ENCODE peak calls at places on chromosomes 3 and 15, in eight cellular contexts. M, C, P, A, F, W, Q and H are unnamed samples.

GRCh38 chr15:81281925-81282895 is 41.7 kb downstream of the STARD5 start:
- DNase-seq in A (peak; percentile 5), W (no peak), P (no peak), F (no peak), Q (no peak), C (no peak), M (no peak), H (no peak)

GRCh38 chr3:71210257-71211002 is 373.1 kb downstream of the FOXP1 start:
- DNase-seq in C (no peak), Q (peak; percentile 63), P (no peak), M (no peak), F (peak; percentile 16), W (no peak), A (no peak), H (peak; percentile 53)

GRCh38 chr3:36058404-36059035 is 321.8 kb upstream of the STAC start:
- DNase-seq in A (peak; percentile 51), W (no peak), C (no peak), F (no peak), M (no peak), Q (no peak), P (no peak), H (no peak)

GRCh38 chr3:161395613-161396012 is 24.3 kb upstream of the SPTSSB start:
- DNase-seq in C (no peak), P (no peak), F (no peak), W (no peak), Q (no peak), M (no peak), A (no peak), H (no peak)

GRCh38 chr3:157127831-157128767 is 31.8 kb downstream of the CCNL1 start:
- DNase-seq in W (no peak), F (peak; percentile 91), P (peak; percentile 27), M (no peak), Q (peak; percentile 62), A (peak; percentile 32), C (no peak), H (peak; percentile 79)

GRCh38 chr15:92683511-92683834 is 27.9 kb upstream of the FAM174B start:
- DNase-seq in Q (peak; percentile 22), P (no peak), C (no peak), M (peak; percentile 69), W (no peak), F (peak; percentile 62), A (peak; percentile 52), H (no peak)

GRCh38 chr3:188470508-188471130 is 316.7 kb downstream of the LPP start:
- DNase-seq in P (no peak), A (no peak), Q (no peak), C (no peak), W (no peak), M (no peak), F (no peak), H (no peak)

GRCh38 chr15:77002436-77002835 is 7.5 kb downstream of the PSTPIP1 start:
- DNase-seq in F (no peak), M (no peak), Q (peak; percentile 65), C (no peak), W (no peak), A (no peak), P (no peak), H (no peak)

GRCh38 chr15:52765779-52766178 is 24.4 kb downstream of the ONECUT1 start:
- DNase-seq in F (peak; percentile 24), P (no peak), M (no peak), A (no peak), Q (peak; percentile 3), C (no peak), W (no peak), H (no peak)

GRCh38 chr3:141795311-141795710 is 32.1 kb downstream of the GRK7 start:
- DNase-seq in F (peak; percentile 45), M (no peak), W (no peak), Q (no peak), A (no peak), P (no peak), C (no peak), H (no peak)

GRCh38 chr3:127789051-127789450 is 33.3 kb downstream of the MGLL start:
- DNase-seq in M (no peak), P (no peak), C (no peak), F (no peak), A (no peak), Q (no peak), W (no peak), H (no peak)

GRCh38 chr3:171354706-171355582 is 105.3 kb downstream of the TNIK start:
- DNase-seq in A (no peak), C (no peak), P (no peak), Q (no peak), M (no peak), W (no peak), F (no peak), H (no peak)

GRCh38 chr3:141796436-141797166 is 33.4 kb downstream of the GRK7 start:
- DNase-seq in P (no peak), Q (peak; percentile 89), M (peak; percentile 65), C (peak; percentile 39), W (no peak), A (no peak), F (peak; percentile 95), H (peak; percentile 27)

GRCh38 chr15:63133786-63134185 is 12.1 kb downstream of the LACTB start:
- DNase-seq in Q (peak; percentile 83), C (no peak), F (no peak), W (no peak), M (no peak), A (no peak), P (no peak), H (no peak)

GRCh38 chr15:44441095-44441501 is 13.7 kb downstream of the CTDSPL2 start:
- DNase-seq in Q (no peak), A (no peak), P (no peak), M (no peak), F (no peak), C (no peak), W (no peak), H (no peak)

GRCh38 chr15:40047413-40048154 is 8.6 kb upstream of the SRP14 start:
- DNase-seq in A (peak; percentile 31), P (no peak), Q (peak; percentile 65), M (no peak), C (peak; percentile 40), W (no peak), F (no peak), H (no peak)

GRCh38 chr3:127013758-127014535 is 31.0 kb downstream of the PLXNA1 start:
- DNase-seq in P (no peak), F (no peak), M (no peak), W (no peak), C (no peak), Q (no peak), A (no peak), H (no peak)

GRCh38 chr3:12005951-12006625 is 1.9 kb downstream of the SYN2 start:
- DNase-seq in Q (no peak), F (no peak), P (no peak), W (no peak), A (no peak), C (no peak), M (no peak), H (no peak)

GRCh38 chr15:78264304-78265136 is at the start of gene DNAJA4:
- DNase-seq in F (no peak), C (peak; percentile 46), W (no peak), P (no peak), Q (peak; percentile 32), A (no peak), M (no peak), H (no peak)

GRCh38 chr3:123072152-123072551 is 5.3 kb downstream of the PDIA5 start:
- DNase-seq in W (no peak), P (no peak), Q (no peak), F (no peak), A (no peak), C (no peak), M (no peak), H (no peak)

GRCh38 chr15:73892446-73893226 is 19.3 kb downstream of the TBC1D21 start:
- DNase-seq in C (no peak), F (no peak), P (no peak), Q (no peak), A (no peak), W (no peak), M (no peak), H (no peak)

GRCh38 chr3:164730810-164731209 is 347.5 kb downstream of the SI start:
- DNase-seq in Q (no peak), P (no peak), C (no peak), M (peak; percentile 29), F (no peak), W (no peak), A (no peak), H (peak; percentile 9)

GRCh38 chr3:121592856-121593702 is at the start of gene FBXO40:
- DNase-seq in C (no peak), P (no peak), F (peak; percentile 52), M (no peak), W (no peak), Q (no peak), A (peak; percentile 79), H (no peak)

GRCh38 chr3:44554626-44555592 is at the start of gene ZKSCAN7:
- DNase-seq in P (no peak), W (no peak), C (peak; percentile 56), M (no peak), A (peak; percentile 3), Q (peak; percentile 58), F (peak; percentile 73), H (no peak)

GRCh38 chr3:114624676-114625181 is 330.9 kb downstream of the TIGIT start:
- DNase-seq in C (no peak), W (no peak), A (no peak), Q (peak; percentile 98), P (peak; percentile 92), F (peak; percentile 98), M (peak; percentile 96), H (peak; percentile 97)

GRCh38 chr3:180594631-180595348 is 7.2 kb upstream of the TTC14 start:
- DNase-seq in M (peak; percentile 39), W (no peak), A (peak; percentile 40), F (peak; percentile 60), P (peak; percentile 37), C (no peak), Q (peak; percentile 51), H (no peak)

GRCh38 chr3:126344380-126345041 is 12.7 kb downstream of the KLF15 start:
- DNase-seq in A (no peak), M (no peak), C (peak; percentile 10), F (no peak), Q (no peak), P (no peak), W (no peak), H (no peak)

GRCh38 chr3:43153189-43154083 is 47.6 kb upstream of the POMGNT2 start:
- DNase-seq in Q (peak; percentile 91), C (no peak), M (no peak), W (no peak), F (peak; percentile 63), P (peak; percentile 60), A (peak; percentile 19), H (no peak)

GRCh38 chr3:83048556-83048955 is 1287.1 kb upstream of the GBE1 start:
- DNase-seq in W (no peak), P (no peak), Q (no peak), C (no peak), A (no peak), F (no peak), M (no peak), H (no peak)

GRCh38 chr3:129608087-129608935 is 1.8 kb upstream of the PLXND1 start:
- DNase-seq in A (peak; percentile 48), P (no peak), M (no peak), F (peak; percentile 44), C (no peak), Q (peak; percentile 68), W (no peak), H (no peak)

GRCh38 chr3:96806336-96806735 is 8.1 kb upstream of the EPHA6 start:
- DNase-seq in P (no peak), M (no peak), Q (no peak), A (no peak), F (no peak), C (no peak), W (no peak), H (no peak)

GRCh38 chr3:140428380-140428779 is 249.5 kb upstream of the TRIM42 start:
- DNase-seq in A (no peak), C (no peak), P (no peak), Q (no peak), M (no peak), W (no peak), F (no peak), H (no peak)